ENCODE peak calls at places on chromosomes 4 and X, in four cellular contexts. X is body of pancreas, H is Peyer's patch, O is A549. M is an unnamed sample.

GRCh38 chrX:150074175-150074574 is 135.9 kb upstream of the EOLA2 start:
- DNase-seq in X (no peak), H (no peak), O (no peak), M (no peak)

GRCh38 chrX:443676-444210 is 57.0 kb upstream of the PPP2R3B start:
- DNase-seq in X (no peak), H (no peak), O (no peak), M (no peak)

GRCh38 chrX:10108288-10108687 is 48.5 kb upstream of the CLCN4 start:
- DNase-seq in X (no peak), H (no peak), O (no peak), M (no peak)

GRCh38 chr4:86108152-86108551 is 251.7 kb downstream of the MAPK10 start:
- DNase-seq in X (no peak), H (no peak), O (no peak), M (no peak)

GRCh38 chr4:77465271-77465670 is 140.3 kb upstream of the CXCL13 start:
- DNase-seq in X (peak), H (peak), O (no peak), M (no peak)

GRCh38 chrX:25650216-25650615 is 487.9 kb upstream of the MAGEB18 start:
- DNase-seq in X (no peak), H (no peak), O (no peak), M (no peak)

GRCh38 chr4:164613761-164614277 is 140.1 kb upstream of the SMIM31 start:
- DNase-seq in X (no peak), H (no peak), O (no peak), M (no peak)

GRCh38 chrX:22300130-22300529 is 27.4 kb downstream of the CBLL2 start:
- DNase-seq in X (peak), H (no peak), O (peak), M (no peak)

GRCh38 chr4:84529169-84529751 is 30.2 kb upstream of the NKX6-1 start:
- DNase-seq in X (no peak), H (no peak), O (peak), M (no peak)

GRCh38 chr4:13665711-13666660 is 38.5 kb upstream of the BOD1L1 start:
- DNase-seq in X (no peak), H (no peak), O (no peak), M (no peak)

GRCh38 chr4:83894831-83895230 is 358.9 kb downstream of the GPAT3 start:
- DNase-seq in X (no peak), H (no peak), O (no peak), M (no peak)

GRCh38 chr4:184396001-184396400 is 78.3 kb downstream of the IRF2 start:
- DNase-seq in X (no peak), H (no peak), O (no peak), M (peak)

GRCh38 chrX:70613295-70613694 is 168.7 kb downstream of the DLG3 start:
- DNase-seq in X (peak), H (no peak), O (no peak), M (no peak)

GRCh38 chr4:158781963-158782362 is 13.1 kb downstream of the FNIP2 start:
- DNase-seq in X (no peak), H (no peak), O (no peak), M (no peak)

GRCh38 chrX:19721726-19722370 is 165.6 kb downstream of the SH3KBP1 start:
- DNase-seq in X (no peak), H (no peak), O (no peak), M (no peak)

GRCh38 chr4:119537586-119537985 is 91.0 kb downstream of the PDE5A start:
- DNase-seq in X (no peak), H (no peak), O (no peak), M (no peak)

GRCh38 chrX:9501362-9501761 is 36.5 kb downstream of the TBL1X start:
- DNase-seq in X (no peak), H (no peak), O (no peak), M (no peak)

GRCh38 chrX:147476008-147476407 is 435.7 kb upstream of the FMR1 start:
- DNase-seq in X (peak), H (no peak), O (peak), M (no peak)

GRCh38 chr4:181259081-181259480 is 984.1 kb upstream of the TENM3 start:
- DNase-seq in X (no peak), H (no peak), O (no peak), M (no peak)

DNA sequence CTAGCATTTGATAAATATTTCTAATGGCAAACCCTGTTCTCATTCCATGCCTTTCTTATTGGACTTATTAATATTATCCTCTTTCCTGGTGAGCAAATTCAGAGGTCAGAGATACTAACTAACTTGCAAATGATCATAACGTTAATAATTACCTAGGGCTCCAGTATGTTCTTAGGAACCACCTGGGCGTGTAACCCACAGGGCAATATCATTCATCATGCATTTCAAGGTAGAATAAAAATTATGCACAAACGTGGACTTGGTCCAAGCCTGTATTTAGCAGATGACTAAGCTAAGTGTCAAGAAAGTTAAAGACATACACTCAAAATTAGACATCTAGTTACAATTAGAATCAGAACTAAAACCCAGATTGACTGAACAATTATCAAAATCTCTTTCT is 850.1 kb downstream of the TRIML1 start:
- DNase-seq in X (peak), H (no peak), O (peak), M (no peak)
- H3K4me3 ChIP-seq in X (no peak), H (no peak), O (no peak), M (no peak)

GRCh38 chr4:186554890-186555827 is at the start of gene MTNR1A:
- DNase-seq in X (peak), H (no peak), O (peak), M (no peak)

GRCh38 chr4:186553717-186554116 is 1.6 kb downstream of the MTNR1A start:
- DNase-seq in X (no peak), H (no peak), O (no peak), M (no peak)

GRCh38 chr4:186557061-186557460 is 1.7 kb upstream of the MTNR1A start:
- DNase-seq in X (no peak), H (no peak), O (no peak), M (no peak)

GRCh38 chr4:186551849-186552248 is 3.5 kb downstream of the MTNR1A start:
- DNase-seq in X (no peak), H (no peak), O (no peak), M (no peak)

GRCh38 chr4:186554485-186554884 is 882 bp downstream of the MTNR1A start:
- DNase-seq in X (peak), H (no peak), O (peak), M (no peak)
- TF ChIP-seq CTCF in X (no peak), H (no peak), O (peak), M (no peak)

DNA sequence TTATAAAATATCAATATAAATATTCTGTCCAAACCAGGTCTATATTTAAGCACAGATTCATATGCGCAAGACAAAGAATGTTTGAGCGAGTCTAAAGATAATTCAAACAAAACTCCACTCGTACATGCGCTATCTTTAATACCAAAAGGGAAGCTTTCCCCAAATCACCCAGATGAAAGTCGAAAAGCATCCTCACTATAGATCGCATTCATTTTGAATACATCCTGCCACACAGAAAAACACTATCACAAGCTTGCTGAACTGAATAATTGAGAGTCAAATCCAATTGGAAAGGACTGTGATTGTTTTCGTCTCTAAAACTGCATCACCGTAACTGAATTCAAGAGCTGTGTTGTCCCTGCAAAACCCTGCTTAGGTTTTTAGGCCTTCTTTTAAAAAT is 685 bp downstream of the TASL start:
- DNase-seq in X (no peak), H (no peak), O (no peak), M (no peak)
- H3K4me3 ChIP-seq in X (no peak), H (no peak), O (no peak), M (peak)

DNA sequence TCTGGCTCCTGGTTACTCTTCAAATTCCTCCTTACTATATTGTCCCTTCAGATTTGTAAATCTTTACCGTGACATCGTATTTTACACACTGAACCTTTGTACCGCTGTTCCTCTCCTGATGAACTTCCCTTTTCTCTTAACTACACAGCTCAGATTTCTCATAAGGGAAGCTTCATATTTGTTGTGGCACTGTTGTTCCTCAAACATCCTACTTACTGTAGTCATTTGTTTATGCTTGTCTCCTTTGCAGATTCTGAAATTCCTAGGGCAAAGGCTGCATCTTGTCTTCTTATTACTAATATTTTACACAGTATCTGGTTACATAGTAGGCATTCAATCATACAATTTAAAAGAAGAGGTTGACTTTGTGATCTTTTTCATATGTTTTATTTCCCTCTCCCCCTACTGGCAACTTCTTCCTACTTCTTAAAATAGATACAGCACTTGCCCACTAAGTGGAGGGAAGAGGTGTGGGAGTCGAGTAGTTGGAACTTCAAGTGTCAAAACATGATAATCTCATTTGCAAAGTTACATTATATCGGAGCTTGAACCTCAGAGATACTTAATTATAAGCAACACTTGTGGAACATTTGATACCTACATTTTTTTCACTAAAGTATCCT is 50.0 kb downstream of the TET2 start:
- DNase-seq in X (no peak), H (no peak), O (peak), M (no peak)
- TF ChIP-seq CTCF in X (no peak), H (no peak), O (no peak), M (no peak)

GRCh38 chr4:112280657-112281056 is 5.0 kb downstream of the TIFA start:
- DNase-seq in X (no peak), H (no peak), O (no peak), M (no peak)

GRCh38 chr4:112287258-112287873 is 1.7 kb upstream of the TIFA start:
- DNase-seq in X (no peak), H (no peak), O (no peak), M (peak)

GRCh38 chr4:112284662-112285411 is 867 bp downstream of the TIFA start:
- DNase-seq in X (peak), H (no peak), O (no peak), M (no peak)

GRCh38 chr4:112282860-112283667 is 2.6 kb downstream of the TIFA start:
- DNase-seq in X (no peak), H (no peak), O (no peak), M (no peak)

DNA sequence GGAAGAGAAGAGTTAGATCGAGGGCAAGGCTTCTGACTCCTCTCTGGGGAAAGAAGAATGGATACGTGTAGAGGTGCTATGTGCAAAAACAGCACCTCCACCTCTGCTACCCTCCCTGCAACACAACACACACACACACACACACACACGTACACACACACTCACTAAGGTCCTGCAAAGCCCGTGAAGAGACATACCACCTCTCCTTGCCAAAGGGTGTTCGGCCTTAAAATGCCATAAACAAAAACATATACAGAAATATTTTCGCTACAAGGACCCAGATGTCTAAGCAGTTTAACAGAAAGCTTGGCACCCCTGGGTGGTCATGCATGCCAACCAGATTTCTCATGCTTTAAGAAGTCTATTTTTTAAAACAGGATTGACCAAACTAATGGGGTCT is 1.5 kb downstream of the TIFA start:
- DNase-seq in X (no peak), H (no peak), O (no peak), M (no peak)
- H3K4me3 ChIP-seq in X (no peak), H (peak), O (peak), M (peak)

GRCh38 chr4:38993683-38994082 is 38.5 kb downstream of the TMEM156 start:
- DNase-seq in X (no peak), H (no peak), O (peak), M (no peak)
- TF ChIP-seq CTCF in X (no peak), H (no peak), O (no peak), M (no peak)

M was measured in GM12864.